ENCODE peak calls at places on chromosome 2, in seven cellular contexts. Z is lower lobe of right lung, B is tibial artery, C is AG09319, P is hippocampal formation, U is iPS-NIHi11, E is pulmonary artery endothelial cell. T is an unnamed sample.

GRCh38 chr2:55786286-55786685 is 92.6 kb upstream of the PNPT1 start:
- DNase-seq in Z (no peak), B (no peak), C (no peak), P (peak), U (no peak), E (no peak), T (no peak)

GRCh38 chr2:22579341-22579740 is 805.6 kb upstream of the KLHL29 start:
- DNase-seq in Z (no peak), B (no peak), C (no peak), P (no peak), U (no peak), E (no peak), T (no peak)

GRCh38 chr2:9010866-9011265 is 7.4 kb upstream of the MBOAT2 start:
- DNase-seq in Z (no peak), B (no peak), C (peak), P (no peak), U (no peak), E (no peak), T (peak)

GRCh38 chr2:156327835-156328401 is 4.6 kb downstream of the NR4A2 start:
- DNase-seq in Z (no peak), B (no peak), C (no peak), P (no peak), U (peak), E (no peak), T (no peak)

GRCh38 chr2:158097481-158097880 is 4.2 kb upstream of the UPP2 start:
- DNase-seq in Z (no peak), B (no peak), C (no peak), P (no peak), U (no peak), E (no peak), T (peak)

GRCh38 chr2:11370377-11371098 is 26.1 kb upstream of the ROCK2 start:
- DNase-seq in Z (peak), B (no peak), C (no peak), P (no peak), U (no peak), E (no peak), T (peak)

GRCh38 chr2:12970861-12971260 is 254.1 kb downstream of the TRIB2 start:
- DNase-seq in Z (no peak), B (no peak), C (no peak), P (no peak), U (no peak), E (no peak), T (no peak)

GRCh38 chr2:20209373-20210109 is 15.4 kb downstream of the SDC1 start:
- DNase-seq in Z (no peak), B (no peak), C (no peak), P (no peak), U (no peak), E (no peak), T (no peak)

GRCh38 chr2:176139170-176139611 is 9.7 kb downstream of the HOXD8 start:
- DNase-seq in Z (no peak), B (no peak), C (no peak), P (no peak), U (no peak), E (no peak), T (no peak)

GRCh38 chr2:40458271-40458794 is 6.4 kb upstream of the SLC8A1 start:
- DNase-seq in Z (no peak), B (no peak), C (no peak), P (no peak), U (no peak), E (no peak), T (peak)

GRCh38 chr2:98917031-98917459 is 19.0 kb downstream of the CRACDL start:
- DNase-seq in Z (no peak), B (no peak), C (no peak), P (no peak), U (no peak), E (peak), T (peak)

GRCh38 chr2:117794668-117795067 is 19.8 kb upstream of the DDX18 start:
- DNase-seq in Z (no peak), B (no peak), C (no peak), P (no peak), U (no peak), E (no peak), T (no peak)

GRCh38 chr2:119389615-119390306 is 23.0 kb downstream of the DBI start:
- DNase-seq in Z (no peak), B (peak), C (peak), P (no peak), U (no peak), E (no peak), T (no peak)

GRCh38 chr2:237222683-237223082 is 137.0 kb downstream of the COPS8 start:
- DNase-seq in Z (no peak), B (no peak), C (no peak), P (no peak), U (no peak), E (no peak), T (no peak)

GRCh38 chr2:10467401-10467800 is 19.3 kb upstream of the ODC1 start:
- DNase-seq in Z (no peak), B (no peak), C (no peak), P (no peak), U (no peak), E (no peak), T (no peak)

GRCh38 chr2:25983735-25984134 is 1.4 kb upstream of the KIF3C start:
- DNase-seq in Z (no peak), B (no peak), C (no peak), P (no peak), U (no peak), E (no peak), T (no peak)

GRCh38 chr2:199524689-199525574 is 67.2 kb upstream of the SATB2 start:
- DNase-seq in Z (no peak), B (no peak), C (no peak), P (no peak), U (no peak), E (no peak), T (no peak)

GRCh38 chr2:42770288-42771131 is 6.6 kb upstream of the OXER1 start:
- DNase-seq in Z (peak), B (no peak), C (no peak), P (peak), U (peak), E (peak), T (peak)

GRCh38 chr2:8255448-8255800 is 426.4 kb upstream of the ID2 start:
- DNase-seq in Z (no peak), B (no peak), C (no peak), P (no peak), U (peak), E (no peak), T (no peak)

GRCh38 chr2:42810126-42810970 is 18.0 kb upstream of the HAAO start:
- DNase-seq in Z (peak), B (peak), C (peak), P (peak), U (peak), E (peak), T (peak)

GRCh38 chr2:121561617-121562268 is 31.1 kb downstream of the RNU4ATAC start:
- DNase-seq in Z (no peak), B (no peak), C (peak), P (no peak), U (no peak), E (no peak), T (no peak)

GRCh38 chr2:175844169-175844568 is 157.9 kb downstream of the LNPK start:
- DNase-seq in Z (no peak), B (no peak), C (no peak), P (no peak), U (peak), E (no peak), T (no peak)

GRCh38 chr2:43041661-43042360 is 184.6 kb downstream of the ZFP36L2 start:
- DNase-seq in Z (no peak), B (no peak), C (peak), P (no peak), U (peak), E (peak), T (peak)

GRCh38 chr2:127508621-127509034 is 17.7 kb downstream of the IWS1 start:
- DNase-seq in Z (no peak), B (peak), C (peak), P (peak), U (peak), E (peak), T (peak)

GRCh38 chr2:75503048-75503607 is 57.6 kb downstream of the EVA1A start:
- DNase-seq in Z (no peak), B (no peak), C (no peak), P (no peak), U (no peak), E (peak), T (peak)

GRCh38 chr2:223469270-223470057 is 132.7 kb downstream of the SCG2 start:
- DNase-seq in Z (no peak), B (peak), C (no peak), P (no peak), U (no peak), E (no peak), T (no peak)

GRCh38 chr2:185757356-185757755 is 18.8 kb downstream of the FSIP2 start:
- DNase-seq in Z (no peak), B (no peak), C (no peak), P (no peak), U (no peak), E (no peak), T (no peak)

GRCh38 chr2:190535119-190535439 is 557 bp upstream of the NEMP2 start:
- DNase-seq in Z (no peak), B (no peak), C (no peak), P (no peak), U (no peak), E (no peak), T (no peak)

GRCh38 chr2:220585241-220585640 is 957.8 kb downstream of the SLC4A3 start:
- DNase-seq in Z (no peak), B (no peak), C (no peak), P (no peak), U (no peak), E (no peak), T (no peak)

GRCh38 chr2:240277073-240277806 is 136.8 kb upstream of the OTOS start:
- DNase-seq in Z (no peak), B (no peak), C (peak), P (no peak), U (peak), E (no peak), T (no peak)

GRCh38 chr2:231227309-231228162 is 29.1 kb downstream of the ARMC9 start:
- DNase-seq in Z (no peak), B (peak), C (peak), P (peak), U (peak), E (peak), T (peak)

GRCh38 chr2:9347411-9347853 is 75.9 kb downstream of the ITGB1BP1 start:
- DNase-seq in Z (no peak), B (peak), C (peak), P (no peak), U (no peak), E (no peak), T (no peak)

GRCh38 chr2:39522518-39522877 is 85.4 kb upstream of the MAP4K3 start:
- DNase-seq in Z (no peak), B (no peak), C (no peak), P (no peak), U (no peak), E (no peak), T (no peak)

GRCh38 chr2:142742301-142743214 is 134.9 kb upstream of the KYNU start:
- DNase-seq in Z (no peak), B (no peak), C (no peak), P (peak), U (no peak), E (no peak), T (no peak)

GRCh38 chr2:26238301-26238958 is 6.0 kb downstream of the HADHA start:
- DNase-seq in Z (no peak), B (no peak), C (no peak), P (no peak), U (no peak), E (no peak), T (no peak)

GRCh38 chr2:63871864-63872263 is 30.2 kb downstream of the UGP2 start:
- DNase-seq in Z (no peak), B (no peak), C (no peak), P (no peak), U (no peak), E (no peak), T (no peak)

GRCh38 chr2:197310940-197311485 is 433 bp upstream of the ANKRD44 start:
- DNase-seq in Z (no peak), B (no peak), C (no peak), P (no peak), U (no peak), E (no peak), T (peak)